ENCODE peak calls at places on chromosomes 6 and 20, in five cellular contexts. Q, R, P, V and H are unnamed samples.

GRCh38 chr6:52576392-52577021 is 353 bp downstream of the TRAM2 start:
- DNase-seq in Q (peak), R (peak), P (peak), V (peak), H (peak)

GRCh38 chr20:31860431-31861345 is 9.6 kb downstream of the DUSP15 start:
- DNase-seq in Q (no peak), R (no peak), P (peak), V (no peak), H (peak)

GRCh38 chr6:159654483-159655098 is 38.5 kb downstream of the SOD2 start:
- DNase-seq in Q (peak), R (peak), P (peak), V (no peak), H (no peak)

GRCh38 chr20:62043131-62043914 is 22.4 kb downstream of the TAF4 start:
- DNase-seq in Q (no peak), R (no peak), P (no peak), V (no peak), H (no peak)

GRCh38 chr6:100226811-100227210 is 232.8 kb upstream of the MCHR2 start:
- DNase-seq in Q (no peak), R (no peak), P (no peak), V (no peak), H (no peak)

GRCh38 chr6:167689751-167690150 is 137.0 kb upstream of the AFDN start:
- DNase-seq in Q (no peak), R (no peak), P (no peak), V (no peak), H (no peak)

GRCh38 chr6:124064317-124065113 is 260.9 kb downstream of the NKAIN2 start:
- DNase-seq in Q (no peak), R (no peak), P (no peak), V (no peak), H (no peak)

GRCh38 chr20:5065489-5066383 is 54.0 kb downstream of the PCNA start:
- DNase-seq in Q (peak), R (no peak), P (peak), V (no peak), H (peak)

GRCh38 chr6:154594474-154595198 is 84.2 kb upstream of the CNKSR3 start:
- DNase-seq in Q (no peak), R (no peak), P (no peak), V (no peak), H (no peak)

GRCh38 chr20:32360333-32360634 is 2.2 kb downstream of the ASXL1 start:
- DNase-seq in Q (no peak), R (no peak), P (no peak), V (no peak), H (no peak)

GRCh38 chr6:92507552-92507951 is 911.8 kb downstream of the EPHA7 start:
- DNase-seq in Q (no peak), R (no peak), P (no peak), V (no peak), H (no peak)

GRCh38 chr6:134908906-134909516 is 40.9 kb downstream of the ALDH8A1 start:
- DNase-seq in Q (peak), R (no peak), P (peak), V (no peak), H (peak)

GRCh38 chr20:48295445-48295903 is 510.2 kb upstream of the SULF2 start:
- DNase-seq in Q (peak), R (no peak), P (peak), V (no peak), H (peak)

GRCh38 chr6:155219858-155220301 is 43.9 kb upstream of the CLDN20 start:
- DNase-seq in Q (no peak), R (no peak), P (no peak), V (peak), H (no peak)

GRCh38 chr20:37901667-37902503 is 1.0 kb upstream of the VSTM2L start:
- DNase-seq in Q (peak), R (peak), P (peak), V (no peak), H (no peak)

GRCh38 chr20:60074276-60074675 is 116.1 kb downstream of the CDH26 start:
- DNase-seq in Q (no peak), R (no peak), P (no peak), V (no peak), H (no peak)